ENCODE peak calls at places on chromosomes 12 and 14, in four cellular contexts. L, X, O and R are unnamed samples.
A peak's percentile ranks its signal among the peaks of the same experiment; 100 is the strongest.

GRCh38 chr14:39615352-39615751 is 183.1 kb upstream of the FBXO33 start:
- DNase-seq in L (no peak), X (no peak), O (no peak), R (no peak)

GRCh38 chr14:35779368-35779767 is 29.7 kb downstream of the RALGAPA1 start:
- DNase-seq in L (no peak), X (no peak), O (no peak), R (no peak)

GRCh38 chr12:44750468-44750867 is 125.6 kb downstream of the NELL2 start:
- DNase-seq in L (no peak), X (no peak), O (no peak), R (no peak)

GRCh38 chr14:91303091-91303923 is 58.8 kb upstream of the GPR68 start:
- DNase-seq in L (no peak), X (peak; percentile 66), O (peak; percentile 79), R (no peak)

GRCh38 chr12:12533238-12533829 is 29.3 kb downstream of the DUSP16 start:
- DNase-seq in L (peak; percentile 78), X (no peak), O (peak; percentile 91), R (no peak)

GRCh38 chr12:26122681-26123481 is 2.0 kb downstream of the BHLHE41 start:
- DNase-seq in L (peak; percentile 55), X (peak; percentile 51), O (no peak), R (peak; percentile 87)

GRCh38 chr12:33012226-33012625 is 115.6 kb upstream of the PKP2 start:
- DNase-seq in L (no peak), X (no peak), O (peak; percentile 85), R (no peak)

GRCh38 chr14:104436741-104437701 is 142.5 kb upstream of the C14orf180 start:
- DNase-seq in L (peak; percentile 23), X (no peak), O (no peak), R (peak; percentile 75)

GRCh38 chr12:95815635-95816212 is 25.2 kb upstream of the NTN4 start:
- DNase-seq in L (no peak), X (no peak), O (no peak), R (no peak)

GRCh38 chr12:55930771-55931316 is at the start of gene DGKA:
- DNase-seq in L (peak; percentile 45), X (peak; percentile 53), O (peak; percentile 41), R (no peak)

GRCh38 chr12:91542048-91542447 is 359.4 kb upstream of the DCN start:
- DNase-seq in L (no peak), X (no peak), O (no peak), R (no peak)

GRCh38 chr12:1836854-1837411 is 16.6 kb downstream of the LRTM2 start:
- DNase-seq in L (no peak), X (no peak), O (no peak), R (no peak)

GRCh38 chr12:67590122-67590795 is 58.3 kb upstream of the DYRK2 start:
- DNase-seq in L (no peak), X (no peak), O (no peak), R (no peak)

GRCh38 chr14:79598339-79598738 is 613.0 kb downstream of the DIO2 start:
- DNase-seq in L (no peak), X (no peak), O (no peak), R (no peak)

GRCh38 chr14:51419685-51420084 is 179.6 kb downstream of the TMX1 start:
- DNase-seq in L (no peak), X (no peak), O (peak; percentile 44), R (no peak)

GRCh38 chr14:24236689-24237462 is 4.1 kb downstream of the GMPR2 start:
- DNase-seq in L (no peak), X (no peak), O (no peak), R (no peak)

GRCh38 chr14:67456732-67457131 is 31.8 kb downstream of the TMEM229B start:
- DNase-seq in L (no peak), X (no peak), O (no peak), R (no peak)

GRCh38 chr14:67459336-67459735 is 29.2 kb downstream of the TMEM229B start:
- DNase-seq in L (no peak), X (no peak), O (no peak), R (no peak)

GRCh38 chr14:67457782-67458181 is 30.7 kb downstream of the TMEM229B start:
- DNase-seq in L (peak; percentile 31), X (no peak), O (no peak), R (no peak)

GRCh38 chr14:67449096-67449495 is 37.1 kb upstream of the PLEK2 start:
- DNase-seq in L (no peak), X (no peak), O (no peak), R (no peak)

DNA sequence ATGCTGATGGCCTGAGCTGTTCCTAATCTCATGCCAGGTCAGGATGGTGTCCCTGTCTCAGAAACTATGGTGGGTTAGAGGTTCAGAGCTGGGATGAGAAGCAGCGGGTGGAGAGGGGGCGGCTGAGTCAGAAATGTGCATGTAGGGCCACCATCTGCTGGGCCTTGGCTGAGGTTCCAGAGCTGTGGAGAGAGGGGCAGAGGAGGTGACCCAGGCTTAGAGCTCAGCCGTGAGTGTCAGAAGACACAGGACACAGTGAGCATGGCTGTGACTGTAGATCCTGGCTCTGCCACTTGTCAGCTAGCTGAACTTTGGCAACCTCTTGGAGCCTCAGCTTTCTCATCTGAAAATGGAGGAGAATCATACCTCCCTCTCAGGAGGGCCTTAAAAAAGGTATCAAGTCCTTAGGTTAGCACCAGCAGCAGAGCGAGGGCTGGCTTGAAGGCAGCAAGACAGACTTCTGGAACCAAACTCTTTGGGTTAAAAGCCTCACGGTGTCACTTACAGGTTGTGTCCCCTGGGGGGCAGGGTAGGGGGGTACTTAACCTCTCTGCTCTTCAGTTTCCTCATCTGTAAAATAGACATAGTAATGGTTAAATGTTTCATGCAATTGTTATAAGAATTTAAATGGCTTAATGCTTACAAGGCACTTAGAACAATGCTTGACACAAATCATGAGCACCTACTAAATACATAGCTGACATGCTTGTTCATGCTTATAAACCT is 34.8 kb downstream of the TMEM229B start:
- DNase-seq in L (no peak), X (no peak), O (no peak), R (no peak)
- TF ChIP-seq CTCF in L (no peak), X (no peak), O (no peak), R (no peak)

GRCh38 chr12:59372971-59373370 is 222.9 kb upstream of the SLC16A7 start:
- DNase-seq in L (no peak), X (no peak), O (peak; percentile 40), R (no peak)
- TF ChIP-seq CTCF in L (no peak), X (peak; percentile 42), O (peak; percentile 45), R (peak; percentile 60)

GRCh38 chr14:75294649-75295033 is 16.0 kb downstream of the FOS start:
- DNase-seq in L (no peak), X (no peak), O (no peak), R (no peak)
- TF ChIP-seq CTCF in L (no peak), X (no peak), O (no peak), R (no peak)

DNA sequence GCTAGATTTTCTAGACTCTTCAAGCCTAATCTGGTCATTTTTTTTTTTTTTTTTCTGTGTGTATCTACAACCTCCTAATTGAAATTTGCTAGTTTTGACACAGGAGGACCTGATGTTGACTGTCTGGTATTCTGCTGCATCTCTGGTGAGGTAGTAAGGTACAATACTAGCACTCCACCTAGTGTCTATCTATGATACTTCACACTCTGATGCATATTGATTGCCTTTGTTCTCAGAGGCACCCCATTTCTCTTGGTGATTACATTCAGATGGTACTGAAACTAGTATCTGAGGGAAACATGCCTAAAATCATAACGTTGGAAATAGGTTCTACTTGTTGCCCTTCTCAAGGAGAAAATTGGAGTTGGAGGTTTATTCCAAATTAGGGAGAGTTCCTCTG is 930.5 kb upstream of the NOVA1 start:
- DNase-seq in L (no peak), X (no peak), O (no peak), R (no peak)
- TF ChIP-seq CTCF in L (no peak), X (no peak), O (peak; percentile 68), R (peak; percentile 69)

DNA sequence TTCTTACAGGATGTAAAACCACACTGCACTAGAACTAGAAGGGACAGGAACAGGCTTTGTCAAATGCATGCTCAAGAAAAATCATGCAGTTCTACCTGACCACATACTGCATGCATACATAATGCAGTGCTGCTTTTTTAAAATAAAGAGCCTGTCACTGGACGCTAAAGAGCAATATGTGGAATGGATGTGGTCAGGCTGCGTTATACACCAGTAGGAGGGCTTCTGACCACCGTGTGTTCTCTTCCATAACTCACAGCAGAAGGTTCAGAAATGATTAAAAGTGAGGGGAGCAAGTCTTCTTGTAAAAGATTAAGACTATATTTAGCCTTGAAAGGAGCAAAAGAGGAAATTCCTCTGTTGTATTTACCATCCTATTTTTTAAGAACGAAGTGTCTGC is 392.0 kb downstream of the EMP1 start:
- DNase-seq in L (no peak), X (no peak), O (no peak), R (no peak)
- TF ChIP-seq CTCF in L (no peak), X (no peak), O (no peak), R (no peak)

GRCh38 chr12:46205293-46205692 is 63.5 kb downstream of the SLC38A1 start:
- DNase-seq in L (no peak), X (no peak), O (no peak), R (no peak)
- TF ChIP-seq CTCF in L (no peak), X (no peak), O (no peak), R (no peak)

DNA sequence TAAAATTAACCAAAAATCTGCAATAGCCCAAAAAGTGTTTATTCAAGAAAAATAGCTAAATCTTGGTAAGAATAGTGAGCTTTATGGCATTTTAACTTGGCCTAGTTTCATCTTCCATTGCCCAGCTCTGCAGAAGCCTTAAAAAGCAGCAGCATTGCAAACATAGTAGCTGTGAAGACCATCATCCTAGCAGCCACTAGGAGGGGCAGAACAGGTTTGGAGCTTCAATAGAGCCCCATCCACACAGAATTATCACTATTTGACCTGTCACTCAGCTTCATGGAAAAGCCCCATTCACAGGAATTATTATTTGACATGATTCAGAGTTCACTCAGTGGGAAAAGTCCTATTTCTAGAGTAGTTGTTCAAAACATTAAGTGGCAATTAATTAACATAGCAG is 7.3 kb downstream of the CLEC14A start:
- DNase-seq in L (no peak), X (no peak), O (no peak), R (no peak)
- TF ChIP-seq CTCF in L (no peak), X (no peak), O (peak; percentile 45), R (no peak)